ENCODE peak calls at places on chromosomes 4 and X, in seven cellular contexts. One of them, this sample, is unnamed.

GRCh38 chr4:159150380-159150779 is 47.5 kb downstream of the RAPGEF2 start:
- ATAC-seq in heart right ventricle: no peak
- ATAC-seq in upper lobe of right lung: no peak
- ATAC-seq in aorta: no peak
- ATAC-seq in effector memory CD8-positive, alpha-beta T cell: no peak
- ATAC-seq in activated naive CD8-positive, alpha-beta T cell treated with anti-CD3 and anti-CD28 coated beads, Interleukin-2, amount 10 ng/mL, durations not matched to agents 7 days and 5 days: no peak
- ATAC-seq in CD8-positive, alpha-beta T cell: no peak
- ATAC-seq in this sample: no peak

GRCh38 chrX:9911479-9911878 is 55.7 kb upstream of the CLDN34 start:
- ATAC-seq in heart right ventricle: no peak
- ATAC-seq in upper lobe of right lung: peak
- ATAC-seq in aorta: no peak
- ATAC-seq in effector memory CD8-positive, alpha-beta T cell: no peak
- ATAC-seq in activated naive CD8-positive, alpha-beta T cell treated with anti-CD3 and anti-CD28 coated beads, Interleukin-2, amount 10 ng/mL, durations not matched to agents 7 days and 5 days: no peak
- ATAC-seq in CD8-positive, alpha-beta T cell: no peak
- ATAC-seq in this sample: no peak

GRCh38 chrX:154998204-154998880 is 24.2 kb downstream of the F8 start:
- ATAC-seq in heart right ventricle: no peak
- ATAC-seq in upper lobe of right lung: no peak
- ATAC-seq in aorta: no peak
- ATAC-seq in effector memory CD8-positive, alpha-beta T cell: no peak
- ATAC-seq in activated naive CD8-positive, alpha-beta T cell treated with anti-CD3 and anti-CD28 coated beads, Interleukin-2, amount 10 ng/mL, durations not matched to agents 7 days and 5 days: no peak
- ATAC-seq in CD8-positive, alpha-beta T cell: no peak
- ATAC-seq in this sample: no peak

GRCh38 chr4:106058919-106059318 is 163.6 kb downstream of the NPNT start:
- ATAC-seq in heart right ventricle: no peak
- ATAC-seq in upper lobe of right lung: no peak
- ATAC-seq in aorta: no peak
- ATAC-seq in effector memory CD8-positive, alpha-beta T cell: no peak
- ATAC-seq in activated naive CD8-positive, alpha-beta T cell treated with anti-CD3 and anti-CD28 coated beads, Interleukin-2, amount 10 ng/mL, durations not matched to agents 7 days and 5 days: no peak
- ATAC-seq in CD8-positive, alpha-beta T cell: no peak
- ATAC-seq in this sample: no peak

GRCh38 chr4:14862881-14863280 is 139.4 kb upstream of the CPEB2 start:
- ATAC-seq in heart right ventricle: peak
- ATAC-seq in upper lobe of right lung: no peak
- ATAC-seq in aorta: peak
- ATAC-seq in effector memory CD8-positive, alpha-beta T cell: no peak
- ATAC-seq in activated naive CD8-positive, alpha-beta T cell treated with anti-CD3 and anti-CD28 coated beads, Interleukin-2, amount 10 ng/mL, durations not matched to agents 7 days and 5 days: no peak
- ATAC-seq in CD8-positive, alpha-beta T cell: no peak
- ATAC-seq in this sample: no peak

GRCh38 chr4:97910005-97910404 is 233.3 kb downstream of the STPG2 start:
- ATAC-seq in heart right ventricle: no peak
- ATAC-seq in upper lobe of right lung: no peak
- ATAC-seq in aorta: no peak
- ATAC-seq in effector memory CD8-positive, alpha-beta T cell: no peak
- ATAC-seq in activated naive CD8-positive, alpha-beta T cell treated with anti-CD3 and anti-CD28 coated beads, Interleukin-2, amount 10 ng/mL, durations not matched to agents 7 days and 5 days: no peak
- ATAC-seq in CD8-positive, alpha-beta T cell: no peak
- ATAC-seq in this sample: no peak

GRCh38 chr4:37742149-37742548 is 56.0 kb upstream of the RELL1 start:
- ATAC-seq in heart right ventricle: no peak
- ATAC-seq in upper lobe of right lung: peak
- ATAC-seq in aorta: no peak
- ATAC-seq in effector memory CD8-positive, alpha-beta T cell: no peak
- ATAC-seq in activated naive CD8-positive, alpha-beta T cell treated with anti-CD3 and anti-CD28 coated beads, Interleukin-2, amount 10 ng/mL, durations not matched to agents 7 days and 5 days: no peak
- ATAC-seq in CD8-positive, alpha-beta T cell: no peak
- ATAC-seq in this sample: peak

GRCh38 chr4:87938746-87939145 is 36.8 kb upstream of the SPP1 start:
- ATAC-seq in heart right ventricle: no peak
- ATAC-seq in upper lobe of right lung: no peak
- ATAC-seq in aorta: no peak
- ATAC-seq in effector memory CD8-positive, alpha-beta T cell: no peak
- ATAC-seq in activated naive CD8-positive, alpha-beta T cell treated with anti-CD3 and anti-CD28 coated beads, Interleukin-2, amount 10 ng/mL, durations not matched to agents 7 days and 5 days: no peak
- ATAC-seq in CD8-positive, alpha-beta T cell: no peak
- ATAC-seq in this sample: no peak

GRCh38 chr4:151074416-151074916 is 25.0 kb upstream of the RPS3A start:
- ATAC-seq in heart right ventricle: no peak
- ATAC-seq in upper lobe of right lung: no peak
- ATAC-seq in aorta: no peak
- ATAC-seq in effector memory CD8-positive, alpha-beta T cell: no peak
- ATAC-seq in activated naive CD8-positive, alpha-beta T cell treated with anti-CD3 and anti-CD28 coated beads, Interleukin-2, amount 10 ng/mL, durations not matched to agents 7 days and 5 days: no peak
- ATAC-seq in CD8-positive, alpha-beta T cell: no peak
- ATAC-seq in this sample: no peak

This sample was measured in activated T-helper 17 cell treated with anti-CD3 and anti-CD28 coated beads, Interleukin-2, amount 50 U/mL, for 72 hours.